ENCODE peak calls at places on chromosomes 6 and 20, in ten cellular contexts. Z is stimulated activated effector memory CD8-positive, alpha-beta T cell treated with anti-CD3 and anti-CD28 coated beads, Interleukin-12 subunit alpha, Interleukin-12 subunit beta, amount 100 ng/mL, for 72 hours; V is T-helper 22 cell; D is neural progenitor cell; C is ACHN; Y is T-helper 9 cell; X is sigmoid colon; T is Ammon's horn; M is T-cell; P is pancreas. O is an unnamed sample.

GRCh38 chr20:62765432-62766070 is 30.7 kb upstream of the MRGBP start:
- DNase-seq in Z (no peak), V (no peak), D (no peak), C (no peak), Y (no peak), X (no peak), T (no peak), M (no peak), P (no peak), O (no peak)

GRCh38 chr20:3847419-3847940 is 846 bp downstream of the MAVS start:
- DNase-seq in Z (no peak), V (no peak), D (no peak), C (no peak), Y (no peak), X (no peak), T (no peak), M (no peak), P (no peak), O (no peak)

GRCh38 chr20:40233401-40233800 is 455.6 kb downstream of the MAFB start:
- DNase-seq in Z (no peak), V (no peak), D (no peak), C (no peak), Y (no peak), X (no peak), T (no peak), M (no peak), P (no peak), O (no peak)

GRCh38 chr6:152630832-152631231 is 6.3 kb downstream of the SYNE1 start:
- DNase-seq in Z (no peak), V (no peak), D (no peak), C (no peak), Y (no peak), X (no peak), T (no peak), M (no peak), P (no peak), O (no peak)

GRCh38 chr20:10236540-10237533 is 18.2 kb downstream of the SNAP25 start:
- DNase-seq in Z (no peak), V (no peak), D (no peak), C (no peak), Y (no peak), X (no peak), T (peak), M (no peak), P (no peak), O (no peak)

GRCh38 chr6:139625998-139626975 is 251.8 kb upstream of the CITED2 start:
- DNase-seq in Z (no peak), V (no peak), D (no peak), C (no peak), Y (no peak), X (no peak), T (peak), M (no peak), P (no peak), O (no peak)

GRCh38 chr20:47493175-47493953 is 8.3 kb upstream of the NCOA3 start:
- DNase-seq in Z (no peak), V (no peak), D (no peak), C (peak), Y (peak), X (peak), T (peak), M (peak), P (peak), O (no peak)

GRCh38 chr6:12865782-12866181 is 149.2 kb downstream of the PHACTR1 start:
- DNase-seq in Z (no peak), V (no peak), D (no peak), C (no peak), Y (no peak), X (no peak), T (no peak), M (no peak), P (no peak), O (no peak)

GRCh38 chr6:30759575-30760239 is 15.4 kb upstream of the IER3 start:
- DNase-seq in Z (no peak), V (no peak), D (peak), C (peak), Y (no peak), X (no peak), T (no peak), M (no peak), P (no peak), O (no peak)